ENCODE peak calls at places on chromosomes 11 and 22, in five cellular contexts. X is AG08395, R is HT1080, S is NCI-H510A treated with DMSO at 0.1 percent for 48 hours, E is NCI-H187 treated with DMSO at 0.1 percent for 48 hours. O is an unnamed sample.

GRCh38 chr11:129790131-129790530 is 25.5 kb upstream of the TMEM45B start:
- DNase-seq in E (no peak), S (no peak), X (no peak), R (no peak), O (no peak)

GRCh38 chr11:6526411-6527135 is 29.5 kb downstream of the DNHD1 start:
- DNase-seq in S (no peak), E (no peak), R (no peak), X (no peak), O (no peak)

GRCh38 chr11:35540526-35540925 is 15.1 kb upstream of the PAMR1 start:
- DNase-seq in R (no peak), E (no peak), S (no peak), X (no peak), O (no peak)

GRCh38 chr11:112453601-112454577 is 193.2 kb upstream of the PLET1 start:
- DNase-seq in S (peak), X (peak), R (peak), E (no peak), O (peak)

GRCh38 chr11:19566583-19567379 is 145.9 kb upstream of the NAV2 start:
- DNase-seq in S (no peak), X (no peak), E (no peak), R (no peak), O (no peak)

GRCh38 chr11:56932572-56933235 is 56.0 kb upstream of the OR5AK2 start:
- DNase-seq in X (no peak), E (no peak), S (no peak), R (peak), O (no peak)

GRCh38 chr11:71895961-71896360 is 17.7 kb downstream of the DEFB131B start:
- DNase-seq in R (no peak), S (no peak), E (no peak), X (no peak), O (no peak)

GRCh38 chr22:36433318-36434231 is 45.8 kb upstream of the MYH9 start:
- DNase-seq in S (peak), R (no peak), X (no peak), E (no peak), O (no peak)

GRCh38 chr11:10122337-10123197 is 171.5 kb downstream of the SBF2 start:
- DNase-seq in X (no peak), S (no peak), E (no peak), R (peak), O (no peak)

O was measured in activated naive CD4-positive, alpha-beta T cell treated with Interleukin-2 at 50 U/mL for 16 hours.